ENCODE peak calls at places on chromosomes 4 and X, in six cellular contexts. M is endothelial cell of umbilical vein; Z is D341Med; L is neuronal stem cell; W is activated naive CD4-positive, alpha-beta T cell; P is RWPE1. Q is an unnamed sample.

GRCh38 chr4:28006021-28006420 is 1145.4 kb downstream of the STIM2 start:
- DNase-seq in M (no peak), Z (no peak), L (no peak), W (no peak), P (no peak), Q (no peak)

GRCh38 chr4:7394681-7395451 is 39.9 kb downstream of the PSAPL1 start:
- DNase-seq in M (no peak), Z (peak), L (no peak), W (no peak), P (no peak), Q (peak)

GRCh38 chr4:120561648-120562047 is 360.9 kb downstream of the PRDM5 start:
- DNase-seq in M (no peak), Z (no peak), L (no peak), W (no peak), P (no peak), Q (peak)

GRCh38 chrX:96563663-96564062 is 121.0 kb upstream of the DIAPH2 start:
- DNase-seq in M (no peak), Z (no peak), L (no peak), W (no peak), P (no peak), Q (no peak)

GRCh38 chrX:110286126-110286525 is 31.8 kb downstream of the AMMECR1 start:
- DNase-seq in M (no peak), Z (no peak), L (no peak), W (no peak), P (peak), Q (no peak)

GRCh38 chr4:61540944-61541343 is 340.8 kb downstream of the ADGRL3 start:
- DNase-seq in M (no peak), Z (no peak), L (no peak), W (no peak), P (no peak), Q (peak)

GRCh38 chrX:30597258-30598012 is 19.9 kb upstream of the TASL start:
- DNase-seq in M (no peak), Z (no peak), L (no peak), W (no peak), P (no peak), Q (no peak)

GRCh38 chr4:95124906-95125504 is 367.2 kb downstream of the BMPR1B start:
- DNase-seq in M (peak), Z (peak), L (peak), W (no peak), P (peak), Q (peak)

GRCh38 chr4:88517825-88518224 is 5.8 kb downstream of the PYURF start:
- DNase-seq in M (no peak), Z (no peak), L (no peak), W (no peak), P (no peak), Q (no peak)

GRCh38 chr4:23855912-23856605 is 33.8 kb downstream of the PPARGC1A start:
- DNase-seq in M (no peak), Z (no peak), L (no peak), W (no peak), P (no peak), Q (no peak)

GRCh38 chr4:53499791-53500190 is 91.5 kb downstream of the LNX1 start:
- DNase-seq in M (no peak), Z (no peak), L (no peak), W (no peak), P (no peak), Q (no peak)

GRCh38 chr4:2082627-2083026 is 23.5 kb downstream of the NAT8L start:
- DNase-seq in M (no peak), Z (no peak), L (no peak), W (no peak), P (no peak), Q (no peak)

GRCh38 chr4:80186666-80187065 is 10.6 kb upstream of the PRDM8 start:
- DNase-seq in M (no peak), Z (no peak), L (no peak), W (no peak), P (no peak), Q (no peak)

GRCh38 chr4:67680568-67681222 is 20.3 kb downstream of the UBA6 start:
- DNase-seq in M (no peak), Z (no peak), L (no peak), W (no peak), P (no peak), Q (no peak)

GRCh38 chr4:17688011-17688441 is 73.6 kb downstream of the MED28 start:
- DNase-seq in M (no peak), Z (no peak), L (peak), W (no peak), P (no peak), Q (no peak)

GRCh38 chr4:186570193-186570996 is 15.0 kb upstream of the MTNR1A start:
- DNase-seq in M (no peak), Z (no peak), L (no peak), W (no peak), P (no peak), Q (no peak)

GRCh38 chr4:88975925-88976511 is 81.0 kb downstream of the FAM13A start:
- DNase-seq in M (no peak), Z (no peak), L (no peak), W (no peak), P (no peak), Q (no peak)

GRCh38 chr4:184306949-184307348 is 89.3 kb upstream of the ENPP6 start:
- DNase-seq in M (no peak), Z (no peak), L (no peak), W (no peak), P (no peak), Q (no peak)

GRCh38 chrX:56783450-56783831 is 54.4 kb downstream of the NBDY start:
- DNase-seq in M (no peak), Z (no peak), L (no peak), W (peak), P (no peak), Q (peak)

GRCh38 chrX:76148753-76149152 is 24.1 kb upstream of the PBDC1 start:
- DNase-seq in M (peak), Z (no peak), L (no peak), W (peak), P (no peak), Q (peak)

GRCh38 chr4:158172196-158172557 is 648 bp downstream of the GASK1B start:
- DNase-seq in M (no peak), Z (no peak), L (no peak), W (no peak), P (no peak), Q (no peak)

GRCh38 chr4:110296892-110297291 is 98.5 kb upstream of the ELOVL6 start:
- DNase-seq in M (no peak), Z (no peak), L (no peak), W (no peak), P (no peak), Q (no peak)

GRCh38 chr4:77344001-77344400 is 187.0 kb downstream of the CCNG2 start:
- DNase-seq in M (no peak), Z (no peak), L (no peak), W (no peak), P (peak), Q (no peak)

GRCh38 chr4:38313999-38314561 is 349.9 kb upstream of the KLF3 start:
- DNase-seq in M (no peak), Z (no peak), L (no peak), W (no peak), P (peak), Q (no peak)

GRCh38 chrX:33171071-33171470 is 40.3 kb downstream of the DMD start:
- DNase-seq in M (no peak), Z (no peak), L (no peak), W (no peak), P (no peak), Q (no peak)

GRCh38 chrX:19888419-19888879 is 1.0 kb upstream of the SH3KBP1 start:
- DNase-seq in M (peak), Z (peak), L (peak), W (no peak), P (peak), Q (peak)

GRCh38 chrX:110671068-110671803 is 124.4 kb downstream of the CHRDL1 start:
- DNase-seq in M (no peak), Z (no peak), L (no peak), W (no peak), P (no peak), Q (no peak)

GRCh38 chrX:153688071-153688470 is 345 bp downstream of the SLC6A8 start:
- DNase-seq in M (no peak), Z (no peak), L (no peak), W (no peak), P (no peak), Q (no peak)

GRCh38 chr4:121726642-121727268 is 30.0 kb upstream of the ANXA5 start:
- DNase-seq in M (peak), Z (peak), L (peak), W (no peak), P (peak), Q (no peak)